ENCODE peak calls at places on chromosomes 2 and 18, in eight cellular contexts. R, A, E, X, P, W, K and M are unnamed samples.

GRCh38 chr2:196823750-196824149 is 14.6 kb upstream of the C2orf66 start:
- DNase-seq in A (no peak), W (peak; percentile 86), P (no peak), K (no peak), X (peak; percentile 71), E (no peak), R (no peak), M (no peak)

GRCh38 chr2:72081450-72081849 is 66.2 kb downstream of the CYP26B1 start:
- DNase-seq in K (no peak), W (no peak), P (no peak), X (peak; percentile 30), A (no peak), R (no peak), E (no peak), M (no peak)

GRCh38 chr2:118460425-118460824 is 372.2 kb downstream of the INSIG2 start:
- DNase-seq in E (no peak), K (no peak), A (no peak), X (no peak), R (no peak), P (no peak), W (no peak), M (no peak)

GRCh38 chr18:27605107-27605834 is 420.2 kb upstream of the CHST9 start:
- DNase-seq in E (no peak), K (peak; percentile 33), W (peak; percentile 65), R (no peak), X (peak; percentile 90), A (peak; percentile 66), P (no peak), M (no peak)

GRCh38 chr2:17571681-17572080 is 31.2 kb downstream of the VSNL1 start:
- DNase-seq in K (no peak), W (no peak), A (no peak), X (no peak), R (no peak), E (no peak), P (no peak), M (no peak)

GRCh38 chr2:230738391-230738811 is 25.8 kb downstream of the CAB39 start:
- DNase-seq in E (no peak), A (no peak), R (no peak), W (peak; percentile 63), P (no peak), X (peak; percentile 53), K (no peak), M (no peak)

GRCh38 chr2:118852605-118853128 is 5.2 kb upstream of the EN1 start:
- DNase-seq in R (no peak), X (no peak), W (no peak), A (no peak), E (no peak), K (no peak), P (no peak), M (no peak)

GRCh38 chr2:28581312-28581711 is 85.5 kb downstream of the PLB1 start:
- DNase-seq in X (no peak), A (no peak), W (no peak), R (no peak), P (no peak), K (no peak), E (no peak), M (no peak)

GRCh38 chr18:71443726-71444480 is 1100.2 kb downstream of the CBLN2 start:
- DNase-seq in K (no peak), A (no peak), W (no peak), R (no peak), E (no peak), P (no peak), X (peak; percentile 91), M (no peak)

GRCh38 chr18:23506393-23506792 is 3.1 kb downstream of the RMC1 start:
- DNase-seq in K (no peak), R (no peak), E (no peak), A (no peak), P (no peak), X (no peak), W (no peak), M (no peak)

GRCh38 chr2:140440815-140441214 is 1660.6 kb upstream of the NXPH2 start:
- DNase-seq in X (no peak), A (no peak), K (no peak), R (no peak), P (no peak), W (no peak), E (no peak), M (no peak)

GRCh38 chr2:239386872-239387445 is 13.9 kb downstream of the HDAC4 start:
- DNase-seq in P (no peak), E (no peak), W (no peak), X (no peak), R (no peak), K (peak; percentile 11), A (no peak), M (no peak)

GRCh38 chr18:78238404-78239089 is 741.1 kb upstream of the SALL3 start:
- DNase-seq in X (no peak), E (no peak), R (no peak), P (no peak), W (no peak), K (no peak), A (no peak), M (no peak)

GRCh38 chr2:11551569-11552259 is 17.9 kb downstream of the GREB1 start:
- DNase-seq in W (no peak), P (no peak), X (no peak), A (no peak), K (no peak), R (no peak), E (no peak), M (no peak)

GRCh38 chr2:82007051-82007664 is 1702.6 kb upstream of the LRRTM1 start:
- DNase-seq in A (no peak), W (no peak), X (no peak), R (no peak), K (no peak), P (no peak), E (no peak), M (no peak)

GRCh38 chr2:225288986-225289385 is 110.5 kb upstream of the NYAP2 start:
- DNase-seq in X (no peak), A (no peak), W (peak; percentile 67), P (no peak), R (no peak), K (no peak), E (no peak), M (no peak)

GRCh38 chr2:217797170-217797569 is 205.6 kb downstream of the TNS1 start:
- DNase-seq in K (no peak), E (no peak), X (no peak), R (no peak), P (no peak), A (peak; percentile 22), W (no peak), M (peak; percentile 2)

GRCh38 chr2:39127973-39128372 is 7.1 kb upstream of the SOS1 start:
- DNase-seq in K (no peak), R (no peak), X (peak; percentile 48), P (no peak), E (no peak), A (no peak), W (peak; percentile 37), M (no peak)

GRCh38 chr2:19844750-19845149 is 57.0 kb downstream of the TTC32 start:
- DNase-seq in R (peak; percentile 49), E (no peak), X (no peak), P (no peak), K (no peak), W (no peak), A (no peak), M (no peak)
- H3K4me1 ChIP-seq in R (no peaks in the 10 kb centered on the region), E (no peaks in the 10 kb centered on the region), X (no peaks in the 10 kb centered on the region), P (no peaks in the 10 kb centered on the region), K (no peaks in the 10 kb centered on the region), W (no peaks in the 10 kb centered on the region), A (no peaks in the 10 kb centered on the region), M (no peaks in the 10 kb centered on the region)

GRCh38 chr2:70098032-70098431 is 10.8 kb downstream of the PCBP1 start:
- DNase-seq in X (no peak), W (no peak), A (no peak), R (no peak), P (no peak), E (no peak), K (no peak), M (no peak)

GRCh38 chr2:70099270-70099669 is 12.0 kb downstream of the PCBP1 start:
- DNase-seq in P (no peak), E (no peak), K (no peak), X (no peak), A (no peak), W (no peak), R (no peak), M (no peak)

GRCh38 chr2:70104231-70105111 is 17.2 kb downstream of the PCBP1 start:
- DNase-seq in W (peak; percentile 79), K (no peak), X (peak; percentile 62), A (peak; percentile 32), P (no peak), R (no peak), E (no peak), M (no peak)

GRCh38 chr2:70101174-70101573 is 13.9 kb downstream of the PCBP1 start:
- DNase-seq in K (no peak), X (no peak), A (no peak), E (no peak), P (no peak), W (no peak), R (no peak), M (no peak)

DNA sequence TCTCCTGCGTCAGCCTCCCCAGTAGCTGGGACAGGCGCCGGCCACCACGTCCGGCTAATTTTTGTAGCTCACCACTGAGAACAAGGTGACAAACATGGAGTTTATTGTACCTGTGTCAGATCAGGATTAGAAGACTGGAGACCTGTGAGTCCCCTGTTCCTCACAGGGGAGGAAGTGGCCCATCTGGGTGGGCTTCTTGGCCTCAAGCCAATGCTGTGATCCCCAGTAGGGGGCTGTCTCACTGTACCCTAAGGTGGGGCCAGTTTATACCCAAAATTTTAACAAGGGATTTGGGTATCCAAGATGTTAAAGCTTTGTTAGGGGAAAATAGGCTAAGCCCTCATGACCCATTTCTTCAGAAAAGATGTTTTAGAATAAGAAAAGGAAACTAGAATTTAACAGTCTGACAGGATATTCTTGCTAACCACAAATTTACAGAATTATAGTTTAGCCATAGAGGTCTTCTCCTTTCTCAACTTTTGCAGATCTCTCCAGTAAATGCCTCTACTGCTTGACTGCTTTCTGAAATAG is 16.3 kb downstream of the PCBP1 start:
- DNase-seq in A (no peak), X (no peak), P (no peak), E (no peak), W (no peak), R (no peak), K (no peak), M (no peak)
- TF ChIP-seq CTCF in A (no peak), X (no peak), P (no peak), E (no peak), W (no peak), R (no peak), K (no peak), M (no peak)

GRCh38 chr2:74174909-74175308 is 3.8 kb downstream of the MOB1A start:
- DNase-seq in E (no peak), R (no peak), X (no peak), A (no peak), P (no peak), W (no peak), K (no peak), M (no peak)
- H3K4me1 ChIP-seq in E (peaks cover 23% of the 10 kb centered on the region), R (peaks cover 54% of the 10 kb centered on the region), X (peaks cover 8% of the 10 kb centered on the region), A (peaks cover 19% of the 10 kb centered on the region), P (peaks cover 43% of the 10 kb centered on the region), W (peaks cover 2% of the 10 kb centered on the region), K (no peaks in the 10 kb centered on the region), M (peaks cover 23% of the 10 kb centered on the region)

GRCh38 chr2:135744761-135745314 is 3.2 kb downstream of the UBXN4 start:
- DNase-seq in K (no peak), R (no peak), E (no peak), A (no peak), W (peak; percentile 17), X (peak; percentile 11), P (no peak), M (no peak)
- TF ChIP-seq CTCF in K (peak; percentile 28), R (no peak), E (peak; percentile 7), A (no peak), W (no peak), X (no peak), P (no peak), M (no peak)

GRCh38 chr2:20111311-20112131 is 60.1 kb upstream of the LAPTM4A start:
- DNase-seq in K (no peak), P (no peak), R (no peak), X (no peak), A (no peak), W (no peak), E (no peak), M (no peak)
- H3K4me1 ChIP-seq in K (no peaks in the 10 kb centered on the region), P (peaks cover 36% of the 10 kb centered on the region), R (peaks cover 53% of the 10 kb centered on the region), X (no peaks in the 10 kb centered on the region), A (peaks cover 24% of the 10 kb centered on the region), W (peaks cover 4% of the 10 kb centered on the region), E (no peaks in the 10 kb centered on the region), M (no peaks in the 10 kb centered on the region)